ENCODE peak calls at places on chromosome 6, in six cellular contexts. O is T-helper 22 cell, E is GM12865, M is HT-29, Y is NAMALWA, U is cardiac fibroblast. C is an unnamed sample.

GRCh38 chr6:36897629-36898028 is 11.9 kb downstream of the C6orf89 start:
- DNase-seq in O (no peak), E (no peak), M (peak), Y (peak), U (no peak), C (peak)

GRCh38 chr6:110864816-110865215 is 9.8 kb upstream of the AMD1 start:
- DNase-seq in O (no peak), E (no peak), M (no peak), Y (no peak), U (no peak), C (no peak)

GRCh38 chr6:129402244-129402643 is 307.7 kb downstream of the ARHGAP18 start:
- DNase-seq in O (no peak), E (no peak), M (no peak), Y (no peak), U (no peak), C (no peak)

GRCh38 chr6:166514196-166514595 is 72.3 kb downstream of the RAMACL start:
- DNase-seq in O (no peak), E (no peak), M (peak), Y (no peak), U (no peak), C (no peak)

GRCh38 chr6:104483225-104483834 is 376.4 kb downstream of the HACE1 start:
- DNase-seq in O (no peak), E (no peak), M (peak), Y (peak), U (peak), C (no peak)

GRCh38 chr6:89239338-89239737 is 22.2 kb upstream of the GABRR1 start:
- DNase-seq in O (no peak), E (peak), M (no peak), Y (peak), U (no peak), C (peak)

GRCh38 chr6:18307006-18307405 is 42.7 kb upstream of the DEK start:
- DNase-seq in O (no peak), E (no peak), M (no peak), Y (no peak), U (peak), C (no peak)

GRCh38 chr6:167762259-167762962 is 64.3 kb upstream of the AFDN start:
- DNase-seq in O (no peak), E (no peak), M (no peak), Y (no peak), U (peak), C (no peak)

GRCh38 chr6:140684776-140685550 is 1310.5 kb upstream of the CITED2 start:
- DNase-seq in O (no peak), E (no peak), M (no peak), Y (no peak), U (peak), C (peak)

GRCh38 chr6:161498359-161498758 is 224.5 kb upstream of the AGPAT4 start:
- DNase-seq in O (no peak), E (peak), M (peak), Y (no peak), U (peak), C (no peak)

GRCh38 chr6:42137192-42137753 is 5.1 kb downstream of the C6orf132 start:
- DNase-seq in O (no peak), E (no peak), M (peak), Y (no peak), U (no peak), C (peak)

GRCh38 chr6:5036309-5036708 is 32.5 kb upstream of the RPP40 start:
- DNase-seq in O (no peak), E (peak), M (peak), Y (no peak), U (peak), C (peak)

GRCh38 chr6:33081098-33081824 is 5.5 kb downstream of the HLA-DPB1 start:
- DNase-seq in O (no peak), E (no peak), M (no peak), Y (no peak), U (no peak), C (no peak)

GRCh38 chr6:83511901-83512681 is at the start of gene PRSS35:
- DNase-seq in O (no peak), E (peak), M (peak), Y (peak), U (peak), C (peak)

GRCh38 chr6:93792751-93793150 is 373.4 kb upstream of the EPHA7 start:
- DNase-seq in O (no peak), E (no peak), M (no peak), Y (no peak), U (peak), C (no peak)

GRCh38 chr6:37624121-37624520 is 73.6 kb downstream of the MDGA1 start:
- DNase-seq in O (no peak), E (no peak), M (peak), Y (no peak), U (no peak), C (no peak)

GRCh38 chr6:984031-984430 is 291.1 kb upstream of the EXOC2 start:
- DNase-seq in O (no peak), E (no peak), M (no peak), Y (no peak), U (no peak), C (no peak)

GRCh38 chr6:8904754-8905153 is 469.4 kb upstream of the SLC35B3 start:
- DNase-seq in O (no peak), E (peak), M (peak), Y (peak), U (no peak), C (no peak)

GRCh38 chr6:41695825-41696224 is 39.6 kb downstream of the TFEB start:
- DNase-seq in O (no peak), E (no peak), M (no peak), Y (no peak), U (no peak), C (no peak)

GRCh38 chr6:45681860-45682488 is 304.2 kb upstream of the SUPT3H start:
- DNase-seq in O (no peak), E (peak), M (no peak), Y (peak), U (peak), C (no peak)

GRCh38 chr6:10413850-10414765 is 766 bp downstream of the TFAP2A start:
- DNase-seq in O (no peak), E (no peak), M (peak), Y (no peak), U (peak), C (no peak)

GRCh38 chr6:142313284-142313683 is 11.5 kb downstream of the ADGRG6 start:
- DNase-seq in O (no peak), E (no peak), M (no peak), Y (no peak), U (peak), C (peak)

GRCh38 chr6:152503541-152503940 is 133.6 kb downstream of the SYNE1 start:
- DNase-seq in O (no peak), E (no peak), M (no peak), Y (no peak), U (peak), C (peak)

GRCh38 chr6:144131248-144131709 is 19.0 kb upstream of the STX11 start:
- DNase-seq in O (no peak), E (peak), M (peak), Y (no peak), U (peak), C (peak)

GRCh38 chr6:132354517-132355167 is 46.6 kb downstream of the MOXD1 start:
- DNase-seq in O (no peak), E (peak), M (no peak), Y (peak), U (peak), C (no peak)

GRCh38 chr6:106339334-106340029 is 13.9 kb upstream of the ATG5 start:
- DNase-seq in O (no peak), E (peak), M (peak), Y (peak), U (peak), C (peak)

GRCh38 chr6:41636803-41637178 is 1.5 kb upstream of the MDFI start:
- DNase-seq in O (no peak), E (no peak), M (peak), Y (no peak), U (peak), C (peak)

GRCh38 chr6:52310932-52311331 is 26.4 kb upstream of the MCM3 start:
- DNase-seq in O (no peak), E (no peak), M (no peak), Y (no peak), U (no peak), C (no peak)

GRCh38 chr6:153702671-153703070 is 336.4 kb upstream of the OPRM1 start:
- DNase-seq in O (no peak), E (no peak), M (no peak), Y (no peak), U (no peak), C (no peak)